ENCODE peak calls at places on chromosomes 5 and 9, in five cellular contexts. K is brain microvascular endothelial cell, Q is PC-9, I is mesenchymal stem cell, H is WERI-Rb-1. Z is an unnamed sample.

GRCh38 chr9:136163248-136163850 is 41.6 kb downstream of the LHX3 start:
- DNase-seq in Q (no peak), K (no peak), H (no peak), I (no peak), Z (no peak)

GRCh38 chr5:177390363-177391300 is 6.4 kb downstream of the SLC34A1 start:
- DNase-seq in I (peak), K (peak), Q (peak), H (peak), Z (no peak)

GRCh38 chr5:119274767-119275130 is 81.1 kb upstream of the TNFAIP8 start:
- DNase-seq in K (peak), Q (no peak), I (peak), H (no peak), Z (peak)

GRCh38 chr5:44983006-44983405 is 174.3 kb downstream of the MRPS30 start:
- DNase-seq in I (no peak), Q (no peak), K (no peak), H (no peak), Z (no peak)

GRCh38 chr9:118326326-118326725 is 622.1 kb downstream of the TLR4 start:
- DNase-seq in Q (no peak), I (no peak), K (no peak), H (no peak), Z (no peak)

GRCh38 chr9:131478421-131478868 is 24.3 kb upstream of the POMT1 start:
- DNase-seq in H (peak), Q (no peak), K (no peak), I (peak), Z (no peak)

GRCh38 chr9:123686131-123686848 is 243.6 kb downstream of the DENND1A start:
- DNase-seq in K (peak), H (no peak), Q (peak), I (no peak), Z (no peak)

GRCh38 chr9:27866741-27867140 is 293.5 kb upstream of the C9orf72 start:
- DNase-seq in I (no peak), K (no peak), H (no peak), Q (no peak), Z (no peak)

GRCh38 chr9:25505644-25506043 is 172.6 kb downstream of the TUSC1 start:
- DNase-seq in K (no peak), H (no peak), I (no peak), Q (no peak), Z (no peak)

GRCh38 chr5:76807296-76807695 is 11.5 kb upstream of the F2RL1 start:
- DNase-seq in Q (peak), I (peak), H (no peak), K (peak), Z (no peak)

GRCh38 chr9:118503236-118503635 is 799.0 kb downstream of the TLR4 start:
- DNase-seq in Q (no peak), H (no peak), I (no peak), K (no peak), Z (no peak)

GRCh38 chr9:135137398-135137832 is 49.9 kb downstream of the OLFM1 start:
- DNase-seq in K (no peak), I (no peak), H (peak), Q (no peak), Z (no peak)

GRCh38 chr9:125993423-125993935 is 246.3 kb downstream of the PBX3 start:
- DNase-seq in Q (no peak), K (no peak), H (no peak), I (no peak), Z (no peak)

GRCh38 chr5:175517824-175518450 is 39.6 kb downstream of the SFXN1 start:
- DNase-seq in H (no peak), K (peak), Q (no peak), I (peak), Z (no peak)

GRCh38 chr9:76298497-76299144 is 95.6 kb downstream of the RFK start:
- DNase-seq in K (no peak), I (no peak), H (no peak), Q (no peak), Z (no peak)

GRCh38 chr5:107539163-107539445 is 131.6 kb downstream of the EFNA5 start:
- DNase-seq in I (no peak), Q (no peak), H (no peak), K (no peak), Z (no peak)

GRCh38 chr5:157130933-157131332 is 11.7 kb downstream of the MED7 start:
- DNase-seq in I (peak), Q (peak), K (peak), H (no peak), Z (no peak)

GRCh38 chr5:141605523-141606277 is 13.1 kb downstream of the DIAPH1 start:
- DNase-seq in I (peak), H (no peak), Q (no peak), K (peak), Z (no peak)

GRCh38 chr5:174315471-174315870 is 270.0 kb downstream of the NSG2 start:
- DNase-seq in Q (no peak), H (no peak), K (no peak), I (no peak), Z (no peak)

Z was measured in keratinocyte.